ENCODE peak calls at places on chromosomes 7 and 10, in seven cellular contexts. H, E, K, Y, R, S and C are unnamed samples.

GRCh38 chr10:104640339-104641149 is 546 bp upstream of the SORCS3 start:
- DNase-seq in H (peak; percentile 21), E (peak; percentile 20), K (no peak), Y (no peak), R (no peak), S (no peak), C (no peak)

GRCh38 chr10:119872610-119872859 is at the start of gene MCMBP:
- DNase-seq in H (no peak), E (no peak), K (no peak), Y (no peak), R (no peak), S (no peak), C (no peak)

GRCh38 chr7:68199951-68200660 is 1203.5 kb downstream of the TYW1 start:
- DNase-seq in H (no peak), E (no peak), K (no peak), Y (no peak), R (no peak), S (no peak), C (no peak)

GRCh38 chr10:48235501-48235900 is 39.0 kb downstream of the FRMPD2 start:
- DNase-seq in H (no peak), E (no peak), K (no peak), Y (no peak), R (peak; percentile 10), S (peak; percentile 34), C (no peak)

GRCh38 chr7:33201821-33202220 is 72.5 kb downstream of the BBS9 start:
- DNase-seq in H (no peak), E (no peak), K (no peak), Y (no peak), R (no peak), S (no peak), C (no peak)

GRCh38 chr7:138297526-138297925 is 162.5 kb upstream of the TRIM24 start:
- DNase-seq in H (no peak), E (no peak), K (no peak), Y (no peak), R (no peak), S (no peak), C (no peak)

GRCh38 chr7:39845011-39845410 is 105.0 kb upstream of the CDK13 start:
- DNase-seq in H (no peak), E (no peak), K (no peak), Y (no peak), R (no peak), S (no peak), C (no peak)

GRCh38 chr7:44433255-44434022 is 57.0 kb downstream of the NUDCD3 start:
- DNase-seq in H (no peak), E (no peak), K (no peak), Y (no peak), R (no peak), S (no peak), C (no peak)

GRCh38 chr10:125521721-125522680 is 161.0 kb downstream of the TEX36 start:
- DNase-seq in H (peak; percentile 88), E (no peak), K (no peak), Y (no peak), R (peak; percentile 88), S (peak; percentile 96), C (no peak)

GRCh38 chr10:27319752-27320561 is 79.4 kb upstream of the ACBD5 start:
- DNase-seq in H (no peak), E (no peak), K (peak; percentile 6), Y (peak; percentile 6), R (peak; percentile 63), S (no peak), C (peak; percentile 93)

GRCh38 chr10:44647473-44647872 is 262.6 kb upstream of the CXCL12 start:
- DNase-seq in H (no peak), E (no peak), K (no peak), Y (no peak), R (no peak), S (no peak), C (no peak)

GRCh38 chr10:44651395-44651661 is 259.8 kb upstream of the TMEM72 start:
- DNase-seq in H (no peak), E (no peak), K (no peak), Y (no peak), R (no peak), S (no peak), C (no peak)

GRCh38 chr10:44648691-44649090 is 262.4 kb upstream of the TMEM72 start:
- DNase-seq in H (no peak), E (no peak), K (no peak), Y (no peak), R (no peak), S (no peak), C (no peak)

GRCh38 chr10:44650576-44651394 is 260.4 kb upstream of the TMEM72 start:
- DNase-seq in H (no peak), E (no peak), K (no peak), Y (no peak), R (no peak), S (no peak), C (no peak)

DNA sequence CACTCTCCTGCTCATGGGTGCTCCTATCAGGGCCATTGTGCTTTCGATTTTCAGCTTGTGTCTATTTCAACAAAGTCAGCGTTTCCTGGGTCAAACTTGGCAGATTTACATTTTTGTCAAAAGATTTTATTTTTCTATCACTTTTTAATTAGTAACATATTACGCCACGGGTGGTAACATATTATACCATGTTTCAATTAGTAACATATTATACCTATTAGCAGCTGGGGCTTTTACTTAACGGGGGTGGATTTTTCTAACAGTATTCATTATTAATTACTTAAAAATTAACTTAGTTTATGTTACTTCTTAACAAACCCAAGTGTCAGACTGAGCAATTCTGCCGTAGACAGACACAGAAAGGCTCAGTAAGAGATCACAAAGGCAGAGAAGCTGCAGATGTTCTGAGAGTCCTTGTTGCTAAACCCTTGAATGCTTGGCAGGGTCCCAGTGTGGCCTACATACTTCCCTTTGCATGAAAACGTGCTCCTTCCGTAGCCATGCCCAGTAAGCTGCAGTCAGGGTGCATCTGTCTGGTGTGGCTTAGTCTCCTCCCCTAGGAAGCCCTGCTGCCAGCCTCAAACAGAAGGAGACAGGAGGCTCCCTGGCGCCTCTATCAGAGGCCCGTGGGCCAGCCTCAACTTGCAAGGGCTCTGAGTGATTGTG is 263.1 kb upstream of the CXCL12 start:
- DNase-seq in H (no peak), E (no peak), K (peak; percentile 71), Y (no peak), R (no peak), S (no peak), C (no peak)
- H2BK120ac ChIP-seq in H (no peak overlapping the region), E (no peak overlapping the region), K (no peak overlapping the region), Y (no peak overlapping the region), R (no peak overlapping the region), S (no peak overlapping the region), C (no peak overlapping the region)

GRCh38 chr10:38010150-38010903 is at the start of gene ZNF33A:
- DNase-seq in H (peak; percentile 95), E (peak; percentile 71), K (peak; percentile 88), Y (no peak), R (peak; percentile 92), S (peak; percentile 89), C (peak; percentile 96)
- H2BK120ac ChIP-seq in H (no peak within 1 kb of the TSS), E (peak within 1 kb of the TSS; percentile 91), K (no peak within 1 kb of the TSS), Y (peak within 1 kb of the TSS; percentile 85), R (no peak within 1 kb of the TSS), S (no peak within 1 kb of the TSS), C (no peak within 1 kb of the TSS)

GRCh38 chr7:156327916-156328315 is 312.7 kb upstream of the RNF32 start:
- DNase-seq in H (no peak), E (no peak), K (no peak), Y (no peak), R (no peak), S (no peak), C (no peak)
- H2BK120ac ChIP-seq in H (no peak overlapping the region), E (no peak overlapping the region), K (no peak overlapping the region), Y (no peak overlapping the region), R (no peak overlapping the region), S (no peak overlapping the region), C (no peak overlapping the region)

DNA sequence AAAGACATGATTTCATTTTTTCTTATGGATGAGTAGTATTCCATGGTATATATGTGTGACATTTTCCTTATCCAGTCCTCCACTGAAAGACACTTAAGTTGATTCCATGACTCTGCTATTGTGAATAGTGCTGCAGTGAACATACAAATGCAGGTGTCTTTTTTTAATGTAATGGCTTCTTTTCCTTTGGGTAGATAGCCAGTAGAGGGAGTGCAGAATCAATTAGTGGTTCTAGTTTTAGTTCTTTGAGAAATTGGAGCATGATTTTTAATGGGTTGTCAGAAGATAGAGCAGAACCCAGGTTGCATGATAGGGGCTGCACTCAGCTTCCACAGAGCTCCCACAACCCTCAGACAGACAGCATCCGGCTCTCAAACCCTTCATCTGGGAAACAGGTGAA is 152.9 kb upstream of the PLXDC2 start:
- DNase-seq in H (peak; percentile 7), E (no peak), K (no peak), Y (no peak), R (no peak), S (no peak), C (no peak)
- H2BK120ac ChIP-seq in H (no peak overlapping the region), E (no peak overlapping the region), K (no peak overlapping the region), Y (no peak overlapping the region), R (no peak overlapping the region), S (no peak overlapping the region), C (no peak overlapping the region)

DNA sequence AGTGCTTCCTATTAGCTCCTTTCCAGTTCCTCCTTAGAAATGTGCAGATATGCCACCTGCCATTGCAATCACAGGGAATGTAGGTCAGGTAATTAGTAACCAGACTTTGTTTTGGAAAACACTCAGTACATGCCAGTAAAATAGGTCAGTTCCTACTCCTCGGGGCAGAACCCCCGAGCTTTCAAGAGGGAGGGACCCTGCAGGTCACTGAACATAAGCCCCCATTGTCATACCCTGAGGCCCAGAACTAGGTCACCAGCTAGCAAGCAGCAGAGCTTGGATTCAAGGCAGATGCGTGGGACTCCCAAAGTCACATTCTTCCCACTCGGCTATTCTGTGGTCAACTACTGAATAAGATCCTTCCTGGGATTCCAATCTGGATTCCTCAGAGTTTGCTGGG is 104.8 kb downstream of the PPP1R3C start:
- DNase-seq in H (no peak), E (no peak), K (no peak), Y (no peak), R (no peak), S (no peak), C (no peak)
- H2BK120ac ChIP-seq in H (no peak overlapping the region), E (no peak overlapping the region), K (no peak overlapping the region), Y (no peak overlapping the region), R (no peak overlapping the region), S (no peak overlapping the region), C (no peak overlapping the region)

DNA sequence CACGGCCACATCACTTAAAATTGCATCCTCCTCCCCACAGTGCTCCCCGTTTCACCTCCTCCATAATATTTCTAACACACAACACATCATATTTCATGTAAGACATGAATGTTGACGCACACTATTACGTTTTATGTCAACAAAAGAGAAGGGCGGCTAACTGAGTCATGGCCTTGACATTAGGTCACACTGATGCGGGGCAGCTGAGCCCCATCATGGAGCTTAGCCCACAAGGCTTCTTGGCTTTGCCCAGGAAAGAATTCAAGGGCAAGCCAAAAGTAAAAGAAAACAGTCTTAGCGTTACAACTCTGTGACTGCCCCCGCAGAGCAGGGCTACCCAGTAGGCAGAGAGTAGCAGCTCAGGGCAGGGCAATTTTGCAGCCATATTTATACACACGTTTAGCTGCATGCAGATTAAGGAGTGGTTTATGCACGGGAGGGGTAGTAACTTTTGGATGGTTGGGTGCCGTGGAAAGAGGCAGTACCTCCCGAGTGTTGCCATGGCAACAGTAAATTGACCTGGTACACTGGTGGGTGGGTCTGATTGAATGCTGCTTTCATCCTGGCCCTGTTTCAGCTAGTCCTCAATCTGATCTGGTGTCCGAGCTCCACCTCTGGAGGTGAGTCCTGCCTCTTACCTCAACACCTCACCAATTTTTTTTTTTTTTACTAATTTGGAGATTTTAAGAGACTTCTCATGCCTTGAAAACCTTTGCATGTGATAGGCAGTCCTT is 156.2 kb upstream of the FRMD4A start:
- DNase-seq in H (peak; percentile 35), E (no peak), K (peak; percentile 94), Y (no peak), R (no peak), S (peak; percentile 43), C (no peak)
- H2BK120ac ChIP-seq in H (no peak overlapping the region), E (no peak overlapping the region), K (peak overlapping the region; percentile 79), Y (no peak overlapping the region), R (no peak overlapping the region), S (no peak overlapping the region), C (no peak overlapping the region)